ENCODE peak calls at places on chromosomes 7 and 10, in nine cellular contexts. P is GM13976, D is AG09309, V is body of pancreas, I is putamen, A is Right ventricle myocardium superior, O is progenitor cell of endocrine pancreas, C is Ammon's horn, R is amygdala. Q is an unnamed sample.

GRCh38 chr7:41916450-41916927 is 213.6 kb upstream of the INHBA start:
- DNase-seq in R (no peak), P (no peak), D (peak), I (no peak), O (no peak), V (peak), C (no peak), A (no peak), Q (no peak)

GRCh38 chr7:92717982-92718716 is 118.2 kb downstream of the CDK6 start:
- DNase-seq in O (no peak), D (no peak), I (peak), C (peak), P (peak), V (peak), A (peak), R (peak), Q (peak)

GRCh38 chr7:71131256-71131752 is 640 bp upstream of the GALNT17 start:
- DNase-seq in A (peak), V (peak), P (no peak), D (no peak), C (peak), R (peak), O (peak), I (peak), Q (peak)

GRCh38 chr7:81127991-81128390 is 209.1 kb upstream of the SEMA3C start:
- DNase-seq in A (no peak), D (no peak), I (no peak), C (no peak), P (no peak), V (no peak), O (no peak), R (no peak), Q (no peak)

GRCh38 chr10:47253651-47254375 is 46.2 kb upstream of the GDF10 start:
- DNase-seq in R (peak), A (peak), I (no peak), O (no peak), V (peak), P (no peak), D (no peak), C (peak), Q (no peak)

GRCh38 chr7:81430150-81430549 is 339.7 kb downstream of the HGF start:
- DNase-seq in R (no peak), D (no peak), C (no peak), V (no peak), A (no peak), I (no peak), P (no peak), O (no peak), Q (no peak)

GRCh38 chr7:80078159-80078731 is 56.4 kb upstream of the GNAI1 start:
- DNase-seq in V (peak), D (no peak), A (no peak), O (no peak), P (no peak), C (peak), I (no peak), R (no peak), Q (no peak)

GRCh38 chr10:70597856-70598815 is 4.4 kb downstream of the PRF1 start:
- DNase-seq in R (no peak), V (no peak), P (no peak), A (no peak), O (no peak), C (no peak), D (no peak), I (no peak), Q (no peak)

GRCh38 chr10:18689498-18689897 is 30.3 kb downstream of the ARL5B start:
- DNase-seq in I (no peak), P (no peak), V (no peak), O (no peak), C (peak), D (no peak), R (no peak), A (no peak), Q (no peak)

GRCh38 chr7:47782792-47783191 is 165.5 kb downstream of the PKD1L1 start:
- DNase-seq in D (no peak), C (no peak), R (no peak), O (no peak), I (no peak), P (no peak), V (no peak), A (no peak), Q (no peak)

GRCh38 chr10:80612261-80612660 is 74.6 kb downstream of the SH2D4B start:
- DNase-seq in I (no peak), A (no peak), V (no peak), C (no peak), P (no peak), O (no peak), D (no peak), R (no peak), Q (no peak)

GRCh38 chr10:133307776-133308430 is 769 bp downstream of the TUBGCP2 start:
- DNase-seq in V (peak), O (peak), R (peak), P (peak), I (no peak), A (peak), C (peak), D (no peak), Q (peak)

GRCh38 chr7:31776616-31777015 is 89.6 kb downstream of the PPP1R17 start:
- DNase-seq in C (peak), O (no peak), A (no peak), D (peak), R (no peak), V (no peak), I (no peak), P (no peak), Q (no peak)

GRCh38 chr10:3091346-3091787 is 24.0 kb downstream of the PFKP start:
- DNase-seq in D (peak), V (no peak), O (no peak), C (no peak), I (no peak), R (no peak), P (no peak), A (peak), Q (no peak)

GRCh38 chr7:41716691-41717090 is 13.8 kb upstream of the INHBA start:
- DNase-seq in A (no peak), R (no peak), I (no peak), C (no peak), P (no peak), V (no peak), D (no peak), O (no peak), Q (no peak)

GRCh38 chr7:100545636-100546128 is 6.7 kb downstream of the AGFG2 start:
- DNase-seq in I (no peak), P (peak), A (no peak), V (peak), R (no peak), D (peak), O (no peak), C (no peak), Q (peak)

GRCh38 chr7:604038-604883 is 84.6 kb upstream of the PDGFA start:
- DNase-seq in I (no peak), O (no peak), A (peak), R (peak), P (peak), V (peak), C (peak), D (no peak), Q (peak)

GRCh38 chr7:128027485-128027980 is 3.7 kb downstream of the LRRC4 start:
- DNase-seq in V (no peak), I (no peak), C (no peak), O (no peak), A (no peak), D (no peak), R (peak), P (no peak), Q (peak)

GRCh38 chr10:44981172-44982113 is 2.8 kb upstream of the DEPP1 start:
- DNase-seq in D (peak), V (peak), P (peak), C (no peak), O (no peak), R (no peak), I (no peak), A (peak), Q (no peak)

GRCh38 chr7:44431091-44431608 is 59.3 kb downstream of the NUDCD3 start:
- DNase-seq in A (no peak), P (peak), I (peak), R (no peak), V (peak), C (peak), O (no peak), D (no peak), Q (peak)

GRCh38 chr10:682931-683447 is 6.5 kb downstream of the DIP2C start:
- DNase-seq in I (no peak), R (no peak), V (no peak), A (no peak), D (no peak), C (no peak), O (no peak), P (no peak), Q (no peak)

GRCh38 chr10:33238643-33239042 is 95.8 kb downstream of the NRP1 start:
- DNase-seq in V (no peak), O (no peak), P (no peak), C (no peak), R (no peak), I (no peak), D (peak), A (no peak), Q (no peak)

GRCh38 chr10:90912854-90913479 is 7.9 kb downstream of the ANKRD1 start:
- DNase-seq in A (no peak), I (no peak), P (no peak), O (no peak), R (no peak), C (no peak), D (no peak), V (no peak), Q (no peak)

GRCh38 chr10:86100581-86101061 is 266.0 kb downstream of the GRID1 start:
- DNase-seq in C (peak), A (no peak), V (no peak), D (no peak), P (peak), R (no peak), O (no peak), I (no peak), Q (no peak)

GRCh38 chr10:112801748-112802147 is 148.3 kb upstream of the TCF7L2 start:
- DNase-seq in C (no peak), R (no peak), D (no peak), O (no peak), I (no peak), A (no peak), P (no peak), V (no peak), Q (no peak)

GRCh38 chr10:75302029-75302428 is 66.3 kb upstream of the COMTD1 start:
- DNase-seq in P (no peak), O (no peak), C (no peak), I (no peak), D (no peak), R (no peak), A (no peak), V (no peak), Q (no peak)

GRCh38 chr7:155965010-155965409 is 152.7 kb upstream of the SHH start:
- DNase-seq in V (no peak), A (no peak), R (no peak), I (no peak), C (no peak), P (no peak), D (no peak), O (no peak), Q (no peak)

GRCh38 chr7:36526720-36527548 is 137.3 kb downstream of the ANLN start:
- DNase-seq in C (no peak), O (no peak), I (no peak), D (peak), P (no peak), A (no peak), V (no peak), R (no peak), Q (no peak)

GRCh38 chr10:17220652-17221100 is 7.4 kb upstream of the VIM start:
- DNase-seq in P (no peak), D (no peak), I (no peak), O (no peak), A (no peak), R (no peak), C (no peak), V (no peak), Q (no peak)

GRCh38 chr10:108362306-108362705 is 1197.8 kb upstream of the SORCS1 start:
- DNase-seq in V (no peak), C (no peak), P (no peak), I (no peak), D (no peak), O (no peak), A (no peak), R (no peak), Q (no peak)

GRCh38 chr10:32384185-32384584 is 37.2 kb upstream of the EPC1 start:
- DNase-seq in P (no peak), C (no peak), R (no peak), A (no peak), D (no peak), I (no peak), O (no peak), V (no peak), Q (peak)

GRCh38 chr7:25885057-25885576 is 266.9 kb upstream of the NFE2L3 start:
- DNase-seq in C (no peak), R (no peak), A (no peak), I (no peak), V (no peak), O (no peak), P (no peak), D (no peak), Q (no peak)

GRCh38 chr7:98998821-98999725 is 120.7 kb downstream of the TRRAP start:
- DNase-seq in C (peak), P (no peak), R (no peak), D (no peak), A (no peak), V (no peak), I (no peak), O (no peak), Q (no peak)

GRCh38 chr7:112930787-112931186 is 140.6 kb upstream of the TMEM168 start:
- DNase-seq in D (peak), C (peak), P (no peak), O (no peak), R (peak), I (peak), V (no peak), A (no peak), Q (no peak)

GRCh38 chr10:125235093-125236069 is 75.0 kb upstream of the CTBP2 start:
- DNase-seq in C (no peak), D (no peak), R (no peak), I (no peak), P (no peak), V (no peak), A (no peak), O (no peak), Q (no peak)

GRCh38 chr10:12418000-12418399 is 68.7 kb downstream of the CAMK1D start:
- DNase-seq in C (no peak), O (no peak), I (no peak), R (no peak), P (no peak), V (peak), A (peak), D (no peak), Q (no peak)

GRCh38 chr10:129637010-129637409 is 170.0 kb downstream of the MGMT start:
- DNase-seq in V (no peak), I (no peak), C (no peak), D (no peak), A (no peak), R (no peak), O (no peak), P (no peak), Q (no peak)

GRCh38 chr10:58892039-58892665 is 284.3 kb upstream of the PHYHIPL start:
- DNase-seq in O (no peak), C (no peak), R (no peak), P (no peak), D (no peak), V (no peak), A (peak), I (no peak), Q (no peak)

GRCh38 chr7:102916426-102916825 is 3.6 kb downstream of the LRRC17 start:
- DNase-seq in V (no peak), A (no peak), D (no peak), I (no peak), O (no peak), C (peak), R (no peak), P (no peak), Q (no peak)

Q was measured in left colon.